ENCODE peak calls at places on chromosomes 7 and 10, in nine cellular contexts. I, U, R, B, W, X, C, K and Y are unnamed samples.

GRCh38 chr7:35258891-35259537 is 5.1 kb upstream of the TBX20 start:
- DNase-seq in X (no peak), C (no peak), I (no peak), U (no peak), K (no peak), R (no peak), B (no peak), W (no peak), Y (no peak)

GRCh38 chr7:104206841-104207240 is 972 bp downstream of the ORC5 start:
- DNase-seq in W (no peak), X (no peak), B (no peak), K (peak; percentile 2), I (peak; percentile 9), R (no peak), C (no peak), U (no peak), Y (no peak)

GRCh38 chr10:71621263-71621751 is 98.3 kb downstream of the C10orf105 start:
- DNase-seq in U (no peak), K (no peak), W (no peak), I (no peak), C (peak; percentile 62), B (no peak), X (no peak), R (no peak), Y (no peak)

GRCh38 chr7:124686543-124687161 is 78.9 kb downstream of the GPR37 start:
- DNase-seq in B (no peak), U (no peak), C (no peak), K (no peak), I (no peak), W (no peak), R (peak; percentile 11), X (no peak), Y (no peak)

GRCh38 chr7:41891967-41892755 is 189.3 kb upstream of the INHBA start:
- DNase-seq in I (no peak), W (no peak), X (no peak), U (no peak), K (no peak), R (no peak), B (no peak), C (peak; percentile 81), Y (no peak)

GRCh38 chr10:28248092-28248491 is 54.8 kb downstream of the MPP7 start:
- DNase-seq in U (peak; percentile 45), I (no peak), B (no peak), R (peak; percentile 2), X (no peak), C (no peak), K (peak; percentile 66), W (peak; percentile 16), Y (no peak)

GRCh38 chr10:36677170-36677768 is 448.1 kb upstream of the ANKRD30A start:
- DNase-seq in B (no peak), X (no peak), U (peak; percentile 44), K (no peak), I (no peak), C (no peak), R (peak; percentile 37), W (peak; percentile 31), Y (no peak)

GRCh38 chr7:137539111-137539715 is 195.7 kb upstream of the PTN start:
- DNase-seq in X (no peak), W (peak; percentile 93), U (peak; percentile 74), B (no peak), K (no peak), I (no peak), R (peak; percentile 97), C (no peak), Y (no peak)

GRCh38 chr10:76442113-76442512 is 1010.7 kb downstream of the LRMDA start:
- DNase-seq in W (no peak), B (no peak), U (no peak), I (no peak), R (peak; percentile 14), C (no peak), X (no peak), K (no peak), Y (no peak)

GRCh38 chr10:130492266-130492934 is 356.2 kb downstream of the GLRX3 start:
- DNase-seq in I (no peak), W (no peak), U (no peak), C (no peak), B (no peak), R (no peak), X (no peak), K (no peak), Y (no peak)

GRCh38 chr7:127550247-127550646 is 35.1 kb downstream of the GCC1 start:
- DNase-seq in B (no peak), I (no peak), W (no peak), C (no peak), X (no peak), K (no peak), U (no peak), R (no peak), Y (no peak)
- TF ChIP-seq CTCF in B (no peak), I (no peak), W (peak; percentile 37), C (peak; percentile 55), X (no peak), K (no peak), U (no peak), R (peak; percentile 27), Y (peak; percentile 19)

GRCh38 chr10:79142522-79143309 is 74.0 kb downstream of the ZMIZ1 start:
- DNase-seq in K (no peak), W (no peak), C (no peak), U (no peak), R (no peak), B (no peak), X (no peak), I (no peak), Y (no peak)
- TF ChIP-seq CTCF in K (no peak), W (peak; percentile 32), C (peak; percentile 44), U (no peak), R (no peak), B (no peak), X (no peak), I (no peak), Y (peak; percentile 23)

GRCh38 chr7:157762824-157763223 is 426.0 kb downstream of the DNAJB6 start:
- DNase-seq in X (no peak), U (no peak), W (no peak), C (no peak), K (no peak), R (no peak), I (no peak), B (no peak), Y (no peak)

GRCh38 chr7:157757776-157758467 is 421.1 kb downstream of the DNAJB6 start:
- DNase-seq in X (no peak), K (no peak), W (no peak), U (no peak), C (peak; percentile 43), I (no peak), R (no peak), B (no peak), Y (no peak)

GRCh38 chr7:157758468-157759245 is 421.9 kb downstream of the DNAJB6 start:
- DNase-seq in K (no peak), I (no peak), W (no peak), U (no peak), C (peak; percentile 24), B (no peak), X (no peak), R (no peak), Y (no peak)

GRCh38 chr7:157759246-157759805 is 422.5 kb downstream of the DNAJB6 start:
- DNase-seq in I (no peak), C (peak; percentile 21), K (no peak), R (no peak), W (no peak), X (no peak), B (no peak), U (no peak), Y (no peak)

DNA sequence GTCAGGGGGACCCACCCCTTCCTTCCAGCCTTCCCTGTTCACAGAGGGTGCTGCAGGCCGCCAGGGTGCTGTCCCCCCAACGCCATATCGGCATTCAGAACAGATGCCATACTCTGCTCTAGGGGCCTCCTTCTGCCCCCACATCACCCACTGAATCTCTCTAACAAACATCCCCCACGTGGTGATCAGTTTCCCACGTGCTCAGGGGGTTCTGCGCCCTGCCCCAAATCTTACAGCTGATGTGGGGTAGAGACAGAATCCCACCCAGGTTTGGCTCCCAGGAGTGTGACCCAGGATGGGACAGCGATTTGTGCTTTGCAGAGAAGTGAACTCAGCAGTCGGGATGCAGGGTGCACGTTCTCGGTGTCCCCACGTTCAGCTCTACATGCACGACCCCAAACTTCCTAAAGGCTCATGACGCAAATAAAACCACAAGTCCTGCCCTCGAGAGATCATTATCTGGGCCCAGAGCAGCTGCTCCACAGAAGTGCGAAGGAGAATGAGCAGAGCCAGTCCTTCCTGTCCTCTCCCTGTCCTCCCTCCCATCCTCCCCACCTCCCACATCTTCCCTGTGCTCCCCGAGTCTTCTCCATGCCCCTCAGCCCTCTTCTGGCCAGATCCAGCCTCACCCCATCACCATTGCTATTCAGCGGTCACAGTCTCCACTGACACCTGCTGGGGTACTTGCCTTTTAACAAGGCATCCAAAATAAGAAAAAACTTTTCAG is 423.4 kb downstream of the DNAJB6 start:
- DNase-seq in R (no peak), B (no peak), K (no peak), U (no peak), W (no peak), C (peak; percentile 33), I (no peak), X (no peak), Y (no peak)
- TF ChIP-seq CTCF in R (no peak), B (no peak), K (no peak), U (no peak), W (no peak), C (peak; percentile 43), I (no peak), X (no peak), Y (no peak)

GRCh38 chr7:112547916-112548315 is 67.1 kb downstream of the LSMEM1 start:
- DNase-seq in U (no peak), X (no peak), B (no peak), K (no peak), W (peak; percentile 63), I (no peak), C (no peak), R (no peak), Y (no peak)

GRCh38 chr7:112540839-112541577 is 60.2 kb downstream of the LSMEM1 start:
- DNase-seq in C (no peak), B (no peak), X (no peak), R (no peak), I (no peak), W (no peak), U (no peak), K (no peak), Y (no peak)

GRCh38 chr7:112550468-112551060 is 69.8 kb downstream of the LSMEM1 start:
- DNase-seq in I (peak; percentile 66), X (no peak), B (no peak), C (no peak), R (peak; percentile 74), U (peak; percentile 43), W (peak; percentile 62), K (peak; percentile 45), Y (no peak)

DNA sequence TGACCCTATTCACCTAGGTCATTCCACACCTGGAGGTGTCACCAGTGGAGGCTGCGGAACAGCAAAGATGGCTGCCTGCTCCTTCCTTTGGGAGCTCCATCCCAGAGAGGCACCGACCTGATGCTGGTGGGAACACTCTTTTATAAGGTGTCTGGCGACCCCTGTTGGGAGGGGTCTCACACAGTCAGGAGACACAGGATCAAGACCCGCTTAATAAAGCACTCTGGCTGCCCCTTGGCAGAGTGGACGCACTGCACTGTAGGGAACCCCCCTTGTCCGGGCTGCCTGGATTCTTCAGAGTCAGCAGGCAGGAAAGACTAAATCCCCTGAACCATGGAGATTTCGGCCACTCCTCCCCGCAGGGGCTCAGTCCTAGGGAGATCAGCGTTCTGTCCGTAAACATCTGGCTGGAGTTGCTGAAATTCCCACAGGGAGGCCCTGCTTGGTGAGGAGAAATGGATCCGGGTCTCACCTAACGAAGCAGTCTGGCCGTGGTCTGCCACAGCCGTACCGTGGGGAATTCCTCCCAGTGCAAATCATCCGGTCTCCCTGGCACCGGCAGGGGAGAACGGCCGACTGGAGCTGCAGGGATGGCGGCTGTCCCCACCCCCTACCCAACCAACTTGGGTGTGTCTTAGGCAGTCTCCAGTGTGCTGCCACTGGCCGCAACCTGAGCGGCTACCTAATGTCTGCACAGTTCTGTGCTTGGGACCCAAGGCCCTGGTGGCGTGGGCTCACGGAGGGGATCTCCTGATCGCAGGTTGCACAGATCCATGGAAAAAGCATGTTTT is 66.1 kb downstream of the LSMEM1 start:
- DNase-seq in I (no peak), C (peak; percentile 62), R (peak; percentile 6), K (no peak), U (no peak), X (no peak), W (no peak), B (no peak), Y (no peak)
- TF ChIP-seq CTCF in I (no peak), C (peak; percentile 52), R (peak; percentile 17), K (no peak), U (peak; percentile 12), X (no peak), W (peak; percentile 23), B (no peak), Y (peak; percentile 3)